ENCODE peak calls at places on chromosomes 2 and 18, in ten cellular contexts. W, M, Z, T, D, J, Y, Q, E and X are unnamed samples.

GRCh38 chr2:71923887-71924533 is 223.7 kb downstream of the CYP26B1 start:
- DNase-seq in Y (peak; percentile 85), Q (peak; percentile 81), E (no peak), T (peak; percentile 76), M (peak; percentile 71), D (no peak), W (peak; percentile 46), Z (peak; percentile 73), J (peak; percentile 42), X (no peak)

GRCh38 chr18:73340135-73340934 is 472.5 kb upstream of the NETO1 start:
- DNase-seq in Q (peak; percentile 5), Y (peak; percentile 85), T (peak; percentile 17), M (no peak), Z (no peak), D (no peak), E (peak; percentile 33), J (peak; percentile 4), W (peak; percentile 25), X (no peak)

GRCh38 chr2:104050632-104051242 is 803.2 kb upstream of the POU3F3 start:
- DNase-seq in M (no peak), W (no peak), Z (no peak), Q (no peak), E (no peak), T (no peak), J (no peak), Y (no peak), D (no peak), X (no peak)

GRCh38 chr18:25957017-25957416 is 133.4 kb downstream of the SS18 start:
- DNase-seq in E (no peak), M (no peak), D (no peak), T (no peak), W (no peak), Q (no peak), J (no peak), Z (no peak), Y (no peak), X (no peak)

GRCh38 chr2:89842180-89842908 is 1150.9 kb downstream of the RPIA start:
- DNase-seq in W (no peak), E (no peak), Q (no peak), T (no peak), M (no peak), D (no peak), J (no peak), Y (no peak), Z (no peak), X (no peak)

GRCh38 chr18:56709463-56709862 is 58.3 kb downstream of the WDR7 start:
- DNase-seq in J (no peak), E (peak; percentile 66), Y (peak; percentile 87), D (no peak), W (peak; percentile 78), Q (peak; percentile 73), T (peak; percentile 79), Z (no peak), M (no peak), X (no peak)

GRCh38 chr2:239393401-239393940 is 7.3 kb downstream of the HDAC4 start:
- DNase-seq in D (peak; percentile 47), M (peak; percentile 75), Y (no peak), E (no peak), Z (peak; percentile 37), Q (peak; percentile 13), J (peak; percentile 39), W (peak; percentile 43), T (peak; percentile 46), X (no peak)

GRCh38 chr18:76494181-76494540 is 881 bp downstream of the ZNF516 start:
- DNase-seq in Q (peak; percentile 42), E (peak; percentile 41), Y (no peak), J (no peak), D (no peak), W (peak; percentile 35), T (peak; percentile 48), M (peak; percentile 61), Z (no peak), X (no peak)

GRCh38 chr2:1049691-1050090 is 99.0 kb downstream of the SNTG2 start:
- DNase-seq in W (peak; percentile 18), D (no peak), T (peak; percentile 39), Z (no peak), Q (peak; percentile 14), M (no peak), E (peak; percentile 88), Y (no peak), J (no peak), X (no peak)

GRCh38 chr2:1051585-1051984 is 100.9 kb downstream of the SNTG2 start:
- DNase-seq in E (no peak), Q (no peak), Z (no peak), J (no peak), T (no peak), W (no peak), D (no peak), Y (no peak), M (no peak), X (no peak)

GRCh38 chr2:1052671-1053270 is 102.1 kb downstream of the SNTG2 start:
- DNase-seq in T (peak; percentile 57), Y (no peak), D (no peak), W (peak; percentile 52), J (no peak), Z (no peak), Q (peak; percentile 45), M (no peak), E (no peak), X (no peak)

GRCh38 chr2:1053781-1054180 is 103.1 kb downstream of the SNTG2 start:
- DNase-seq in W (no peak), E (no peak), M (no peak), J (no peak), Y (no peak), D (no peak), Q (no peak), Z (no peak), T (no peak), X (no peak)

DNA sequence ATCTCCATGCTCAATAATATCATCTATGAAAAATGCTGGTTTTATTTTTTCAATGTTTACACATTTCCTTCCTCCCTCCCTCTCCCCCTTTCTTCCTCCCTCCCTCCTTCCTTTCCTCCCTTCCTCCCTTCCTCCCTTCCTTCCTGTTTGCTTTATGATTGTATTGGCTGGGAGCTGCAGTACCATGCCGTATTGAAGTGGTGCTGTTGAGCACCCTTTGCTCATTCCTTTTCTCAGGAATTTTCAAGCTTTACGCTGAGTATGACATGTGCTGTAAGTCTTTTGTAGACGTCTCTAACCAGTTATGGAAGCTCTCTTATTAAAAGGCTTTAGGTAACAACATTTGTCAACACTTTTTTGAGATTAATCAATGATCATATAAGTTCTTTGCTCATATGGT is 100.4 kb downstream of the SNTG2 start:
- DNase-seq in W (peak; percentile 33), Z (no peak), Q (peak; percentile 30), D (no peak), J (no peak), E (peak; percentile 36), T (peak; percentile 30), M (no peak), Y (peak; percentile 41), X (no peak)
- TF ChIP-seq CTCF in W (peak; percentile 33), Z (no peak), Q (peak; percentile 24), D (peak; percentile 20), J (no peak), E (peak; percentile 5), T (peak; percentile 16), M (no peak), Y (peak; percentile 51), X (peak; percentile 53)

DNA sequence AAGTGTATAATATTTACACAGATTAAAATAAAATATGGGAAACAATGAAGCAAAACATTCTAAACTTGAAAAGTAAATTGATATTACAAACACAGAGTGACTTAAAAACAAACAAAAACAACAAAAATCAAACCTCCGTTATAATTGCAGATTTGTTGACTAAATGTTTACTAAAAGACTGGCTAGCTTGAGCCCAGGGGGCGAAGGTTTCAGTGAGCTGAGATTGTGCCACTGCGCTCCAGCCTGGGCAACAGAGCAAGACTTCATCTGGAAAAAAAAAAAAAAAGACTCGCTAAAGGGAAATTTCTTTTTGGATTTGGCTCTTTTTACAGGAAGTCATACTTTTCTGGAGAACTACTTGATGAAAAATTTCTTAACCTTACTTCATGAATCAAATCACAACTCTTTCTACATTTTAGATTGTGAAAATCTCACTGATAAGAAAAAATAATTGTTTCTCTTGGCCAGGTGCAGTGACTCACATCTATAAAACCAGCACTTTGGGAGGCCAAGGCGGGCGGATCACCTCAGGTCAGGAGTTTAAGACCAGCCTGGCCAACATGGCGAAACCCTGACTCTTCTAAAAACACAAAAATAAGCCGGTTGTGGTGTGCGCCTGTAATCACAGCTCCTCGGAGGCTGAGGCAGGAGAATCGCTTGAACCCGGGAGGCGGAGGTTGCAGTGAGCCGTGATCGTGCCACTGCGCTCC is 9.7 kb downstream of the TFPI start:
- DNase-seq in Z (no peak), W (no peak), Q (no peak), M (peak; percentile 50), T (no peak), E (no peak), J (peak; percentile 51), D (no peak), Y (peak; percentile 50), X (no peak)
- H3K4me3 ChIP-seq in Z (no peak overlapping the region), W (no peak overlapping the region), Q (no peak overlapping the region), M (peak overlapping the region; percentile 9), T (no peak overlapping the region), E (no peak overlapping the region), J (no peak overlapping the region), D (no peak overlapping the region), Y (no peak overlapping the region), X (no peak overlapping the region)

DNA sequence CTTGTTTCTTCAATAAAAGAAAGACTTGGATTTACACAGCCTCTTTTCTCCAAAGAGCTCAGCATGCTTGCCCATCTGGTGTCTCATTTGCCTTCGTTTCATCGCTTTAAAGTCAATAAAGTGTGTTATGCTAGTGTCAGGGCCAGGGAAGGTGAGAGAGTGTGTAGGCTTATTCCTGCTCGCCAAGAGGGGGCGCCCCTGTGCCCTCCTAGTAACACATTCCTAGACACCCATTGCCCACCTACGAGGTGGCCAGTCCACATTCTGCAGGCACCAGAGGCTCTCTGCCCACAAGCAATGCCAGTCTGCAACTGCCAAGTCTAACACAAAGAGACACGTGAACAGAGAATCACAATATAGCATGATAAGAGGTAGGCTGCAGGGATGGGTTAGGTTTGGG is 39.4 kb upstream of the DAPL1 start:
- DNase-seq in J (no peak), T (no peak), E (no peak), D (no peak), Q (no peak), Y (no peak), M (no peak), W (no peak), Z (no peak), X (no peak)
- TF ChIP-seq CTCF in J (no peak), T (peak; percentile 19), E (no peak), D (peak; percentile 33), Q (peak; percentile 40), Y (peak; percentile 68), M (no peak), W (peak; percentile 22), Z (no peak), X (peak; percentile 26)

GRCh38 chr2:172196768-172197322 is 94.1 kb upstream of the DLX2 start:
- DNase-seq in Z (peak; percentile 46), T (peak; percentile 58), M (no peak), J (peak; percentile 91), E (peak; percentile 40), D (peak; percentile 97), W (peak; percentile 65), Q (no peak), Y (peak; percentile 69), X (no peak)

GRCh38 chr2:172193331-172194089 is 90.8 kb upstream of the DLX2 start:
- DNase-seq in Q (no peak), E (no peak), J (no peak), W (no peak), Z (no peak), T (no peak), D (no peak), M (no peak), Y (no peak), X (no peak)

GRCh38 chr2:172198361-172198760 is 95.7 kb upstream of the DLX2 start:
- DNase-seq in J (no peak), Y (no peak), M (no peak), Q (no peak), W (no peak), T (no peak), D (no peak), Z (no peak), E (no peak), X (no peak)

GRCh38 chr2:172198908-172199307 is 96.2 kb upstream of the DLX2 start:
- DNase-seq in Y (no peak), J (no peak), D (no peak), Q (no peak), E (no peak), W (no peak), M (no peak), T (no peak), Z (no peak), X (no peak)

GRCh38 chr2:172195836-172196376 is 93.2 kb upstream of the DLX2 start:
- DNase-seq in Z (peak; percentile 46), T (no peak), J (peak; percentile 83), Q (no peak), M (no peak), W (no peak), D (peak; percentile 85), Y (peak; percentile 57), E (no peak), X (no peak)
- H3K4me3 ChIP-seq in Z (no peak overlapping the region), T (no peak overlapping the region), J (no peak overlapping the region), Q (no peak overlapping the region), M (no peak overlapping the region), W (no peak overlapping the region), D (no peak overlapping the region), Y (no peak overlapping the region), E (no peak overlapping the region), X (no peak overlapping the region)